ENCODE peak calls at places on chromosome 15, in eight cellular contexts. N, S, V, T, G, E, X and L are unnamed samples.

GRCh38 chr15:88605507-88606436 is 15.4 kb upstream of the AEN start:
- DNase-seq in G (peak), V (peak), E (peak), T (no peak), S (no peak), N (no peak), X (peak), L (peak)

GRCh38 chr15:63752075-63752684 is 81.6 kb downstream of the HERC1 start:
- DNase-seq in S (peak), G (no peak), E (no peak), T (peak), X (no peak), V (peak), N (no peak), L (no peak)

GRCh38 chr15:40103864-40104271 is 4.8 kb downstream of the BMF start:
- DNase-seq in E (no peak), G (no peak), N (no peak), V (peak), T (no peak), X (no peak), S (no peak), L (no peak)

GRCh38 chr15:90868261-90868689 is at the start of gene FURIN:
- DNase-seq in X (no peak), T (no peak), E (no peak), N (no peak), G (no peak), S (no peak), V (no peak), L (no peak)

GRCh38 chr15:39554746-39555387 is 26.0 kb upstream of the THBS1 start:
- DNase-seq in G (no peak), S (no peak), T (no peak), N (no peak), V (no peak), X (no peak), E (no peak), L (no peak)

GRCh38 chr15:91953432-91953831 is 99.9 kb downstream of the SLCO3A1 start:
- DNase-seq in T (no peak), V (no peak), X (no peak), N (no peak), G (no peak), S (peak), E (no peak), L (no peak)

GRCh38 chr15:59447367-59447766 is 9.4 kb downstream of the FAM81A start:
- DNase-seq in G (no peak), E (no peak), V (no peak), X (no peak), N (no peak), S (no peak), T (no peak), L (no peak)

GRCh38 chr15:94135748-94136147 is 95.6 kb upstream of the MCTP2 start:
- DNase-seq in G (no peak), N (no peak), S (no peak), T (no peak), V (no peak), E (no peak), X (no peak), L (no peak)

GRCh38 chr15:37586976-37587375 is 347.5 kb upstream of the TMCO5A start:
- DNase-seq in X (no peak), V (no peak), T (no peak), G (no peak), S (peak), E (no peak), N (no peak), L (no peak)

GRCh38 chr15:27683126-27683525 is 416.0 kb downstream of the OCA2 start:
- DNase-seq in V (no peak), X (no peak), S (no peak), G (no peak), T (no peak), N (no peak), E (no peak), L (no peak)